ENCODE peak calls at places on chromosomes 6 and 20, in seven cellular contexts. One of them, this sample, is unnamed.

GRCh38 chr20:64101731-64102621 is 5.4 kb downstream of the NPBWR2 start:
- ATAC-seq in activated CD8-positive, alpha-beta T cell treated with anti-CD3 and anti-CD28 coated beads, Interleukin-2, amount 10 ng/mL, durations not matched to agents 7 days and 5 days: peak; percentile 84
- ATAC-seq in activated CD4-positive, CD25-positive, alpha-beta regulatory T cell treated with anti-CD3 and anti-CD28 coated beads, Interleukin-2, amount 50 U/mL, for 24 hours: peak; percentile 73
- ATAC-seq in heart left ventricle: no peak
- ATAC-seq in aorta: peak; percentile 54
- ATAC-seq in left lung: peak; percentile 80
- ATAC-seq in activated B cell treated with CpG ODN at 0.5 μM for 24 hours: peak; percentile 42
- ATAC-seq in this sample: peak; percentile 55

GRCh38 chr6:167139761-167140160 is 16.9 kb downstream of the CCR6 start:
- ATAC-seq in activated CD8-positive, alpha-beta T cell treated with anti-CD3 and anti-CD28 coated beads, Interleukin-2, amount 10 ng/mL, durations not matched to agents 7 days and 5 days: no peak
- ATAC-seq in activated CD4-positive, CD25-positive, alpha-beta regulatory T cell treated with anti-CD3 and anti-CD28 coated beads, Interleukin-2, amount 50 U/mL, for 24 hours: no peak
- ATAC-seq in heart left ventricle: no peak
- ATAC-seq in aorta: no peak
- ATAC-seq in left lung: no peak
- ATAC-seq in activated B cell treated with CpG ODN at 0.5 μM for 24 hours: peak; percentile 14
- ATAC-seq in this sample: no peak

GRCh38 chr6:43978473-43979360 is 148.5 kb downstream of the MRPL14 start:
- ATAC-seq in activated CD8-positive, alpha-beta T cell treated with anti-CD3 and anti-CD28 coated beads, Interleukin-2, amount 10 ng/mL, durations not matched to agents 7 days and 5 days: no peak
- ATAC-seq in activated CD4-positive, CD25-positive, alpha-beta regulatory T cell treated with anti-CD3 and anti-CD28 coated beads, Interleukin-2, amount 50 U/mL, for 24 hours: no peak
- ATAC-seq in heart left ventricle: no peak
- ATAC-seq in aorta: no peak
- ATAC-seq in left lung: no peak
- ATAC-seq in activated B cell treated with CpG ODN at 0.5 μM for 24 hours: no peak
- ATAC-seq in this sample: no peak

GRCh38 chr20:39800548-39800947 is 838.4 kb downstream of the DHX35 start:
- ATAC-seq in activated CD8-positive, alpha-beta T cell treated with anti-CD3 and anti-CD28 coated beads, Interleukin-2, amount 10 ng/mL, durations not matched to agents 7 days and 5 days: no peak
- ATAC-seq in activated CD4-positive, CD25-positive, alpha-beta regulatory T cell treated with anti-CD3 and anti-CD28 coated beads, Interleukin-2, amount 50 U/mL, for 24 hours: no peak
- ATAC-seq in heart left ventricle: no peak
- ATAC-seq in aorta: peak; percentile 65
- ATAC-seq in left lung: peak; percentile 60
- ATAC-seq in activated B cell treated with CpG ODN at 0.5 μM for 24 hours: no peak
- ATAC-seq in this sample: peak; percentile 64

GRCh38 chr6:44342052-44342451 is 398 bp upstream of the SPATS1 start:
- ATAC-seq in activated CD8-positive, alpha-beta T cell treated with anti-CD3 and anti-CD28 coated beads, Interleukin-2, amount 10 ng/mL, durations not matched to agents 7 days and 5 days: no peak
- ATAC-seq in activated CD4-positive, CD25-positive, alpha-beta regulatory T cell treated with anti-CD3 and anti-CD28 coated beads, Interleukin-2, amount 50 U/mL, for 24 hours: no peak
- ATAC-seq in heart left ventricle: peak; percentile 36
- ATAC-seq in aorta: no peak
- ATAC-seq in left lung: no peak
- ATAC-seq in activated B cell treated with CpG ODN at 0.5 μM for 24 hours: no peak
- ATAC-seq in this sample: no peak

GRCh38 chr6:43393597-43393996 is 24.1 kb upstream of the ZNF318 start:
- ATAC-seq in activated CD8-positive, alpha-beta T cell treated with anti-CD3 and anti-CD28 coated beads, Interleukin-2, amount 10 ng/mL, durations not matched to agents 7 days and 5 days: no peak
- ATAC-seq in activated CD4-positive, CD25-positive, alpha-beta regulatory T cell treated with anti-CD3 and anti-CD28 coated beads, Interleukin-2, amount 50 U/mL, for 24 hours: no peak
- ATAC-seq in heart left ventricle: no peak
- ATAC-seq in aorta: no peak
- ATAC-seq in left lung: no peak
- ATAC-seq in activated B cell treated with CpG ODN at 0.5 μM for 24 hours: peak; percentile 61
- ATAC-seq in this sample: no peak

GRCh38 chr20:50980851-50981713 is 22.5 kb downstream of the MOCS3 start:
- ATAC-seq in activated CD8-positive, alpha-beta T cell treated with anti-CD3 and anti-CD28 coated beads, Interleukin-2, amount 10 ng/mL, durations not matched to agents 7 days and 5 days: peak; percentile 71
- ATAC-seq in activated CD4-positive, CD25-positive, alpha-beta regulatory T cell treated with anti-CD3 and anti-CD28 coated beads, Interleukin-2, amount 50 U/mL, for 24 hours: no peak
- ATAC-seq in heart left ventricle: no peak
- ATAC-seq in aorta: peak; percentile 53
- ATAC-seq in left lung: peak; percentile 63
- ATAC-seq in activated B cell treated with CpG ODN at 0.5 μM for 24 hours: peak; percentile 84
- ATAC-seq in this sample: no peak

GRCh38 chr20:32606107-32606506 is 21.0 kb upstream of the NOL4L start:
- ATAC-seq in activated CD8-positive, alpha-beta T cell treated with anti-CD3 and anti-CD28 coated beads, Interleukin-2, amount 10 ng/mL, durations not matched to agents 7 days and 5 days: no peak
- ATAC-seq in activated CD4-positive, CD25-positive, alpha-beta regulatory T cell treated with anti-CD3 and anti-CD28 coated beads, Interleukin-2, amount 50 U/mL, for 24 hours: no peak
- ATAC-seq in heart left ventricle: no peak
- ATAC-seq in aorta: no peak
- ATAC-seq in left lung: no peak
- ATAC-seq in activated B cell treated with CpG ODN at 0.5 μM for 24 hours: no peak
- ATAC-seq in this sample: no peak

GRCh38 chr6:116528163-116528562 is 16.7 kb downstream of the CALHM5 start:
- ATAC-seq in activated CD8-positive, alpha-beta T cell treated with anti-CD3 and anti-CD28 coated beads, Interleukin-2, amount 10 ng/mL, durations not matched to agents 7 days and 5 days: no peak
- ATAC-seq in activated CD4-positive, CD25-positive, alpha-beta regulatory T cell treated with anti-CD3 and anti-CD28 coated beads, Interleukin-2, amount 50 U/mL, for 24 hours: no peak
- ATAC-seq in heart left ventricle: no peak
- ATAC-seq in aorta: no peak
- ATAC-seq in left lung: no peak
- ATAC-seq in activated B cell treated with CpG ODN at 0.5 μM for 24 hours: no peak
- ATAC-seq in this sample: no peak

GRCh38 chr6:72757048-72757447 is 135.2 kb downstream of the KCNQ5 start:
- ATAC-seq in activated CD8-positive, alpha-beta T cell treated with anti-CD3 and anti-CD28 coated beads, Interleukin-2, amount 10 ng/mL, durations not matched to agents 7 days and 5 days: no peak
- ATAC-seq in activated CD4-positive, CD25-positive, alpha-beta regulatory T cell treated with anti-CD3 and anti-CD28 coated beads, Interleukin-2, amount 50 U/mL, for 24 hours: no peak
- ATAC-seq in heart left ventricle: no peak
- ATAC-seq in aorta: no peak
- ATAC-seq in left lung: no peak
- ATAC-seq in activated B cell treated with CpG ODN at 0.5 μM for 24 hours: no peak
- ATAC-seq in this sample: no peak

GRCh38 chr6:37125779-37126553 is 44.0 kb upstream of the PIM1 start:
- ATAC-seq in activated CD8-positive, alpha-beta T cell treated with anti-CD3 and anti-CD28 coated beads, Interleukin-2, amount 10 ng/mL, durations not matched to agents 7 days and 5 days: no peak
- ATAC-seq in activated CD4-positive, CD25-positive, alpha-beta regulatory T cell treated with anti-CD3 and anti-CD28 coated beads, Interleukin-2, amount 50 U/mL, for 24 hours: no peak
- ATAC-seq in heart left ventricle: no peak
- ATAC-seq in aorta: no peak
- ATAC-seq in left lung: peak; percentile 13
- ATAC-seq in activated B cell treated with CpG ODN at 0.5 μM for 24 hours: no peak
- ATAC-seq in this sample: no peak

GRCh38 chr6:138410972-138411667 is 7.1 kb downstream of the HEBP2 start:
- ATAC-seq in activated CD8-positive, alpha-beta T cell treated with anti-CD3 and anti-CD28 coated beads, Interleukin-2, amount 10 ng/mL, durations not matched to agents 7 days and 5 days: peak; percentile 51
- ATAC-seq in activated CD4-positive, CD25-positive, alpha-beta regulatory T cell treated with anti-CD3 and anti-CD28 coated beads, Interleukin-2, amount 50 U/mL, for 24 hours: peak; percentile 83
- ATAC-seq in heart left ventricle: no peak
- ATAC-seq in aorta: no peak
- ATAC-seq in left lung: peak; percentile 33
- ATAC-seq in activated B cell treated with CpG ODN at 0.5 μM for 24 hours: no peak
- ATAC-seq in this sample: no peak

GRCh38 chr20:13285408-13285807 is 64.3 kb downstream of the ISM1 start:
- ATAC-seq in activated CD8-positive, alpha-beta T cell treated with anti-CD3 and anti-CD28 coated beads, Interleukin-2, amount 10 ng/mL, durations not matched to agents 7 days and 5 days: no peak
- ATAC-seq in activated CD4-positive, CD25-positive, alpha-beta regulatory T cell treated with anti-CD3 and anti-CD28 coated beads, Interleukin-2, amount 50 U/mL, for 24 hours: no peak
- ATAC-seq in heart left ventricle: no peak
- ATAC-seq in aorta: no peak
- ATAC-seq in left lung: no peak
- ATAC-seq in activated B cell treated with CpG ODN at 0.5 μM for 24 hours: no peak
- ATAC-seq in this sample: no peak

GRCh38 chr6:46612645-46613044 is 40.0 kb downstream of the CYP39A1 start:
- ATAC-seq in activated CD8-positive, alpha-beta T cell treated with anti-CD3 and anti-CD28 coated beads, Interleukin-2, amount 10 ng/mL, durations not matched to agents 7 days and 5 days: no peak
- ATAC-seq in activated CD4-positive, CD25-positive, alpha-beta regulatory T cell treated with anti-CD3 and anti-CD28 coated beads, Interleukin-2, amount 50 U/mL, for 24 hours: no peak
- ATAC-seq in heart left ventricle: peak; percentile 61
- ATAC-seq in aorta: peak; percentile 57
- ATAC-seq in left lung: no peak
- ATAC-seq in activated B cell treated with CpG ODN at 0.5 μM for 24 hours: no peak
- ATAC-seq in this sample: peak; percentile 43

GRCh38 chr6:44977406-44977740 is 350.8 kb upstream of the RUNX2 start:
- ATAC-seq in activated CD8-positive, alpha-beta T cell treated with anti-CD3 and anti-CD28 coated beads, Interleukin-2, amount 10 ng/mL, durations not matched to agents 7 days and 5 days: peak; percentile 78
- ATAC-seq in activated CD4-positive, CD25-positive, alpha-beta regulatory T cell treated with anti-CD3 and anti-CD28 coated beads, Interleukin-2, amount 50 U/mL, for 24 hours: peak; percentile 12
- ATAC-seq in heart left ventricle: no peak
- ATAC-seq in aorta: no peak
- ATAC-seq in left lung: no peak
- ATAC-seq in activated B cell treated with CpG ODN at 0.5 μM for 24 hours: no peak
- ATAC-seq in this sample: no peak

GRCh38 chr6:161237176-161237575 is 36.7 kb downstream of the AGPAT4 start:
- ATAC-seq in activated CD8-positive, alpha-beta T cell treated with anti-CD3 and anti-CD28 coated beads, Interleukin-2, amount 10 ng/mL, durations not matched to agents 7 days and 5 days: no peak
- ATAC-seq in activated CD4-positive, CD25-positive, alpha-beta regulatory T cell treated with anti-CD3 and anti-CD28 coated beads, Interleukin-2, amount 50 U/mL, for 24 hours: no peak
- ATAC-seq in heart left ventricle: no peak
- ATAC-seq in aorta: no peak
- ATAC-seq in left lung: no peak
- ATAC-seq in activated B cell treated with CpG ODN at 0.5 μM for 24 hours: no peak
- ATAC-seq in this sample: no peak

GRCh38 chr6:18493421-18493891 is 106.3 kb downstream of the RNF144B start:
- ATAC-seq in activated CD8-positive, alpha-beta T cell treated with anti-CD3 and anti-CD28 coated beads, Interleukin-2, amount 10 ng/mL, durations not matched to agents 7 days and 5 days: no peak
- ATAC-seq in activated CD4-positive, CD25-positive, alpha-beta regulatory T cell treated with anti-CD3 and anti-CD28 coated beads, Interleukin-2, amount 50 U/mL, for 24 hours: no peak
- ATAC-seq in heart left ventricle: no peak
- ATAC-seq in aorta: no peak
- ATAC-seq in left lung: peak; percentile 87
- ATAC-seq in activated B cell treated with CpG ODN at 0.5 μM for 24 hours: no peak
- ATAC-seq in this sample: no peak

GRCh38 chr6:107786179-107786578 is 37.9 kb downstream of the SCML4 start:
- ATAC-seq in activated CD8-positive, alpha-beta T cell treated with anti-CD3 and anti-CD28 coated beads, Interleukin-2, amount 10 ng/mL, durations not matched to agents 7 days and 5 days: peak; percentile 32
- ATAC-seq in activated CD4-positive, CD25-positive, alpha-beta regulatory T cell treated with anti-CD3 and anti-CD28 coated beads, Interleukin-2, amount 50 U/mL, for 24 hours: no peak
- ATAC-seq in heart left ventricle: no peak
- ATAC-seq in aorta: no peak
- ATAC-seq in left lung: no peak
- ATAC-seq in activated B cell treated with CpG ODN at 0.5 μM for 24 hours: no peak
- ATAC-seq in this sample: no peak

GRCh38 chr6:136889271-136890193 is 32.6 kb upstream of the SLC35D3 start:
- ATAC-seq in activated CD8-positive, alpha-beta T cell treated with anti-CD3 and anti-CD28 coated beads, Interleukin-2, amount 10 ng/mL, durations not matched to agents 7 days and 5 days: no peak
- ATAC-seq in activated CD4-positive, CD25-positive, alpha-beta regulatory T cell treated with anti-CD3 and anti-CD28 coated beads, Interleukin-2, amount 50 U/mL, for 24 hours: no peak
- ATAC-seq in heart left ventricle: no peak
- ATAC-seq in aorta: no peak
- ATAC-seq in left lung: peak; percentile 83
- ATAC-seq in activated B cell treated with CpG ODN at 0.5 μM for 24 hours: no peak
- ATAC-seq in this sample: no peak

GRCh38 chr20:56986931-56987720 is 279.3 kb downstream of the BMP7 start:
- ATAC-seq in activated CD8-positive, alpha-beta T cell treated with anti-CD3 and anti-CD28 coated beads, Interleukin-2, amount 10 ng/mL, durations not matched to agents 7 days and 5 days: no peak
- ATAC-seq in activated CD4-positive, CD25-positive, alpha-beta regulatory T cell treated with anti-CD3 and anti-CD28 coated beads, Interleukin-2, amount 50 U/mL, for 24 hours: no peak
- ATAC-seq in heart left ventricle: no peak
- ATAC-seq in aorta: no peak
- ATAC-seq in left lung: no peak
- ATAC-seq in activated B cell treated with CpG ODN at 0.5 μM for 24 hours: no peak
- ATAC-seq in this sample: no peak

GRCh38 chr6:166575190-166575589 is 11.3 kb downstream of the RAMACL start:
- ATAC-seq in activated CD8-positive, alpha-beta T cell treated with anti-CD3 and anti-CD28 coated beads, Interleukin-2, amount 10 ng/mL, durations not matched to agents 7 days and 5 days: no peak
- ATAC-seq in activated CD4-positive, CD25-positive, alpha-beta regulatory T cell treated with anti-CD3 and anti-CD28 coated beads, Interleukin-2, amount 50 U/mL, for 24 hours: no peak
- ATAC-seq in heart left ventricle: peak; percentile 87
- ATAC-seq in aorta: peak; percentile 86
- ATAC-seq in left lung: no peak
- ATAC-seq in activated B cell treated with CpG ODN at 0.5 μM for 24 hours: no peak
- ATAC-seq in this sample: peak; percentile 82

This sample was measured in gastroesophageal sphincter.